ENCODE peak calls at places on chromosomes 2 and 18, in four cellular contexts. B, N, T and R are unnamed samples.
A peak's percentile ranks its signal among the peaks of the same experiment; 100 is the strongest.

GRCh38 chr2:97728091-97728596 is 14.8 kb downstream of the ZAP70 start:
- DNase-seq in B (peak; percentile 60), N (no peak), T (no peak), R (peak; percentile 47)

GRCh38 chr2:31886700-31887099 is 124.1 kb downstream of the MEMO1 start:
- DNase-seq in B (no peak), N (peak; percentile 48), T (peak; percentile 41), R (no peak)

GRCh38 chr2:172086349-172087190 is 1.3 kb downstream of the DLX1 start:
- DNase-seq in B (no peak), N (peak; percentile 48), T (peak; percentile 73), R (peak; percentile 63)

GRCh38 chr18:36688020-36688965 is 140.5 kb downstream of the TPGS2 start:
- DNase-seq in B (no peak), N (peak; percentile 80), T (peak; percentile 80), R (peak; percentile 61)

GRCh38 chr2:120628248-120628647 is 107.4 kb upstream of the GLI2 start:
- DNase-seq in B (no peak), N (no peak), T (no peak), R (no peak)

GRCh38 chr2:70515938-70516337 is 37.7 kb downstream of the TGFA start:
- DNase-seq in B (no peak), N (no peak), T (no peak), R (no peak)

GRCh38 chr2:38697116-38697840 is 31.4 kb downstream of the GALM start:
- DNase-seq in B (no peak), N (peak; percentile 75), T (no peak), R (no peak)

GRCh38 chr18:49011291-49011746 is 60.6 kb upstream of the SMAD7 start:
- DNase-seq in B (peak; percentile 46), N (no peak), T (peak; percentile 12), R (no peak)